ENCODE peak calls at places on chromosome 5, in nine cellular contexts. One of them, this sample, is unnamed. For H3K4me1 and H3K27me3, the result is how much of the 10 kb centered on the place peaks cover.

GRCh38 chr5:42982107-42982622 is 58.0 kb downstream of the ANXA2R start:
- DNase-seq in left ventricle myocardium inferior: no peak
- DNase-seq in body of pancreas: no peak
- DNase-seq in CD4-positive, alpha-beta memory T cell: no peak
- DNase-seq in CD4-positive, CD25-positive, alpha-beta regulatory T cell: no peak
- DNase-seq in IMR-90: no peak
- DNase-seq in HCT116: no peak
- DNase-seq in naive thymus-derived CD4-positive, alpha-beta T cell: no peak
- DNase-seq in mesenchymal stem cell: peak
- DNase-seq in this sample: no peak

GRCh38 chr5:125411163-125412050 is 665.0 kb upstream of the ZNF608 start:
- DNase-seq in left ventricle myocardium inferior: no peak
- DNase-seq in body of pancreas: peak
- DNase-seq in CD4-positive, alpha-beta memory T cell: no peak
- DNase-seq in CD4-positive, CD25-positive, alpha-beta regulatory T cell: no peak
- DNase-seq in IMR-90: peak
- DNase-seq in HCT116: no peak
- DNase-seq in naive thymus-derived CD4-positive, alpha-beta T cell: no peak
- DNase-seq in mesenchymal stem cell: peak
- DNase-seq in this sample: no peak

GRCh38 chr5:52961238-52961637 is 27.9 kb upstream of the ITGA2 start:
- DNase-seq in left ventricle myocardium inferior: no peak
- DNase-seq in body of pancreas: no peak
- DNase-seq in CD4-positive, alpha-beta memory T cell: no peak
- DNase-seq in CD4-positive, CD25-positive, alpha-beta regulatory T cell: no peak
- DNase-seq in IMR-90: no peak
- DNase-seq in HCT116: no peak
- DNase-seq in naive thymus-derived CD4-positive, alpha-beta T cell: no peak
- DNase-seq in mesenchymal stem cell: peak
- DNase-seq in this sample: no peak

GRCh38 chr5:114184006-114184405 is 177.9 kb upstream of the KCNN2 start:
- DNase-seq in left ventricle myocardium inferior: no peak
- DNase-seq in body of pancreas: no peak
- DNase-seq in CD4-positive, alpha-beta memory T cell: no peak
- DNase-seq in CD4-positive, CD25-positive, alpha-beta regulatory T cell: no peak
- DNase-seq in IMR-90: peak
- DNase-seq in HCT116: no peak
- DNase-seq in naive thymus-derived CD4-positive, alpha-beta T cell: no peak
- DNase-seq in mesenchymal stem cell: peak
- DNase-seq in this sample: no peak

GRCh38 chr5:19261879-19262278 is 726.1 kb downstream of the CDH18 start:
- DNase-seq in left ventricle myocardium inferior: no peak
- DNase-seq in body of pancreas: no peak
- DNase-seq in CD4-positive, alpha-beta memory T cell: no peak
- DNase-seq in CD4-positive, CD25-positive, alpha-beta regulatory T cell: no peak
- DNase-seq in IMR-90: no peak
- DNase-seq in HCT116: no peak
- DNase-seq in naive thymus-derived CD4-positive, alpha-beta T cell: no peak
- DNase-seq in mesenchymal stem cell: no peak
- DNase-seq in this sample: no peak

GRCh38 chr5:64229163-64229774 is 63.6 kb downstream of the RNF180 start:
- DNase-seq in left ventricle myocardium inferior: no peak
- DNase-seq in body of pancreas: no peak
- DNase-seq in CD4-positive, alpha-beta memory T cell: peak
- DNase-seq in CD4-positive, CD25-positive, alpha-beta regulatory T cell: peak
- DNase-seq in IMR-90: peak
- DNase-seq in HCT116: no peak
- DNase-seq in naive thymus-derived CD4-positive, alpha-beta T cell: peak
- DNase-seq in mesenchymal stem cell: peak
- DNase-seq in this sample: no peak

GRCh38 chr5:132190161-132190817 is 37.4 kb downstream of the P4HA2 start:
- DNase-seq in left ventricle myocardium inferior: no peak
- DNase-seq in body of pancreas: no peak
- DNase-seq in CD4-positive, alpha-beta memory T cell: peak
- DNase-seq in CD4-positive, CD25-positive, alpha-beta regulatory T cell: peak
- DNase-seq in IMR-90: peak
- DNase-seq in HCT116: peak
- DNase-seq in naive thymus-derived CD4-positive, alpha-beta T cell: peak
- DNase-seq in mesenchymal stem cell: peak
- DNase-seq in this sample: no peak

GRCh38 chr5:169218176-169218575 is 82.8 kb downstream of the SLIT3 start:
- DNase-seq in left ventricle myocardium inferior: no peak
- DNase-seq in body of pancreas: no peak
- DNase-seq in CD4-positive, alpha-beta memory T cell: no peak
- DNase-seq in CD4-positive, CD25-positive, alpha-beta regulatory T cell: no peak
- DNase-seq in IMR-90: no peak
- DNase-seq in HCT116: no peak
- DNase-seq in naive thymus-derived CD4-positive, alpha-beta T cell: no peak
- DNase-seq in mesenchymal stem cell: no peak
- DNase-seq in this sample: no peak

GRCh38 chr5:20276061-20276958 is 288.3 kb upstream of the CDH18 start:
- DNase-seq in left ventricle myocardium inferior: no peak
- DNase-seq in body of pancreas: no peak
- DNase-seq in CD4-positive, alpha-beta memory T cell: no peak
- DNase-seq in CD4-positive, CD25-positive, alpha-beta regulatory T cell: no peak
- DNase-seq in IMR-90: peak
- DNase-seq in HCT116: no peak
- DNase-seq in naive thymus-derived CD4-positive, alpha-beta T cell: no peak
- DNase-seq in mesenchymal stem cell: peak
- DNase-seq in this sample: no peak

GRCh38 chr5:116546743-116547124 is 27.9 kb downstream of the SEMA6A start:
- DNase-seq in left ventricle myocardium inferior: no peak
- DNase-seq in body of pancreas: no peak
- DNase-seq in CD4-positive, alpha-beta memory T cell: no peak
- DNase-seq in CD4-positive, CD25-positive, alpha-beta regulatory T cell: no peak
- DNase-seq in IMR-90: no peak
- DNase-seq in HCT116: no peak
- DNase-seq in naive thymus-derived CD4-positive, alpha-beta T cell: no peak
- DNase-seq in mesenchymal stem cell: no peak
- DNase-seq in this sample: no peak

GRCh38 chr5:140220032-140220697 is 45.2 kb downstream of the CYSTM1 start:
- DNase-seq in left ventricle myocardium inferior: no peak
- DNase-seq in body of pancreas: no peak
- DNase-seq in CD4-positive, alpha-beta memory T cell: no peak
- DNase-seq in CD4-positive, CD25-positive, alpha-beta regulatory T cell: no peak
- DNase-seq in IMR-90: peak
- DNase-seq in HCT116: no peak
- DNase-seq in naive thymus-derived CD4-positive, alpha-beta T cell: no peak
- DNase-seq in mesenchymal stem cell: peak
- DNase-seq in this sample: no peak

GRCh38 chr5:137034764-137035479 is 464.2 kb downstream of the SPOCK1 start:
- DNase-seq in left ventricle myocardium inferior: no peak
- DNase-seq in body of pancreas: no peak
- DNase-seq in CD4-positive, alpha-beta memory T cell: no peak
- DNase-seq in CD4-positive, CD25-positive, alpha-beta regulatory T cell: no peak
- DNase-seq in IMR-90: no peak
- DNase-seq in HCT116: no peak
- DNase-seq in naive thymus-derived CD4-positive, alpha-beta T cell: no peak
- DNase-seq in mesenchymal stem cell: no peak
- DNase-seq in this sample: no peak

GRCh38 chr5:106865279-106865678 is 805.5 kb downstream of the EFNA5 start:
- DNase-seq in left ventricle myocardium inferior: no peak
- DNase-seq in body of pancreas: no peak
- DNase-seq in CD4-positive, alpha-beta memory T cell: no peak
- DNase-seq in CD4-positive, CD25-positive, alpha-beta regulatory T cell: no peak
- DNase-seq in IMR-90: no peak
- DNase-seq in HCT116: no peak
- DNase-seq in naive thymus-derived CD4-positive, alpha-beta T cell: no peak
- DNase-seq in mesenchymal stem cell: no peak
- DNase-seq in this sample: no peak

GRCh38 chr5:55908804-55909203 is 57.6 kb downstream of the IL31RA start:
- DNase-seq in left ventricle myocardium inferior: no peak
- DNase-seq in body of pancreas: no peak
- DNase-seq in CD4-positive, alpha-beta memory T cell: no peak
- DNase-seq in CD4-positive, CD25-positive, alpha-beta regulatory T cell: no peak
- DNase-seq in IMR-90: no peak
- DNase-seq in HCT116: no peak
- DNase-seq in naive thymus-derived CD4-positive, alpha-beta T cell: no peak
- DNase-seq in mesenchymal stem cell: no peak
- DNase-seq in this sample: no peak

GRCh38 chr5:138489705-138490104 is 24.4 kb downstream of the EGR1 start:
- DNase-seq in left ventricle myocardium inferior: no peak
- DNase-seq in body of pancreas: no peak
- DNase-seq in CD4-positive, alpha-beta memory T cell: no peak
- DNase-seq in CD4-positive, CD25-positive, alpha-beta regulatory T cell: no peak
- DNase-seq in IMR-90: no peak
- DNase-seq in HCT116: no peak
- DNase-seq in naive thymus-derived CD4-positive, alpha-beta T cell: no peak
- DNase-seq in mesenchymal stem cell: no peak
- DNase-seq in this sample: no peak

GRCh38 chr5:138490648-138491283 is 25.5 kb downstream of the EGR1 start:
- DNase-seq in left ventricle myocardium inferior: no peak
- DNase-seq in body of pancreas: no peak
- DNase-seq in CD4-positive, alpha-beta memory T cell: no peak
- DNase-seq in CD4-positive, CD25-positive, alpha-beta regulatory T cell: no peak
- DNase-seq in IMR-90: no peak
- DNase-seq in HCT116: no peak
- DNase-seq in naive thymus-derived CD4-positive, alpha-beta T cell: no peak
- DNase-seq in mesenchymal stem cell: no peak
- DNase-seq in this sample: no peak

GRCh38 chr5:138491669-138492551 is 26.6 kb downstream of the EGR1 start:
- DNase-seq in left ventricle myocardium inferior: peak
- DNase-seq in body of pancreas: peak
- DNase-seq in CD4-positive, alpha-beta memory T cell: peak
- DNase-seq in CD4-positive, CD25-positive, alpha-beta regulatory T cell: peak
- DNase-seq in IMR-90: peak
- DNase-seq in HCT116: peak
- DNase-seq in naive thymus-derived CD4-positive, alpha-beta T cell: peak
- DNase-seq in mesenchymal stem cell: peak
- DNase-seq in this sample: peak

GRCh38 chr5:138492552-138493045 is 27.3 kb downstream of the EGR1 start:
- DNase-seq in left ventricle myocardium inferior: no peak
- DNase-seq in body of pancreas: no peak
- DNase-seq in CD4-positive, alpha-beta memory T cell: no peak
- DNase-seq in CD4-positive, CD25-positive, alpha-beta regulatory T cell: no peak
- DNase-seq in IMR-90: no peak
- DNase-seq in HCT116: no peak
- DNase-seq in naive thymus-derived CD4-positive, alpha-beta T cell: no peak
- DNase-seq in mesenchymal stem cell: no peak
- DNase-seq in this sample: no peak

GRCh38 chr5:138491284-138491648 is 26.0 kb downstream of the EGR1 start:
- DNase-seq in left ventricle myocardium inferior: no peak
- DNase-seq in body of pancreas: no peak
- DNase-seq in CD4-positive, alpha-beta memory T cell: no peak
- DNase-seq in CD4-positive, CD25-positive, alpha-beta regulatory T cell: no peak
- DNase-seq in IMR-90: no peak
- DNase-seq in HCT116: no peak
- DNase-seq in naive thymus-derived CD4-positive, alpha-beta T cell: no peak
- DNase-seq in mesenchymal stem cell: no peak
- DNase-seq in this sample: no peak
- H3K4me1 ChIP-seq in left ventricle myocardium inferior: under half
- H3K4me1 ChIP-seq in body of pancreas: under half
- H3K4me1 ChIP-seq in CD4-positive, alpha-beta memory T cell: under half
- H3K4me1 ChIP-seq in CD4-positive, CD25-positive, alpha-beta regulatory T cell: under half
- H3K4me1 ChIP-seq in IMR-90: under half
- H3K4me1 ChIP-seq in HCT116: under half
- H3K4me1 ChIP-seq in naive thymus-derived CD4-positive, alpha-beta T cell: under half
- H3K4me1 ChIP-seq in mesenchymal stem cell: under half
- H3K4me1 ChIP-seq in this sample: under half

GRCh38 chr5:174726916-174727793 is 2.8 kb downstream of the MSX2 start:
- DNase-seq in left ventricle myocardium inferior: no peak
- DNase-seq in body of pancreas: no peak
- DNase-seq in CD4-positive, alpha-beta memory T cell: no peak
- DNase-seq in CD4-positive, CD25-positive, alpha-beta regulatory T cell: no peak
- DNase-seq in IMR-90: no peak
- DNase-seq in HCT116: no peak
- DNase-seq in naive thymus-derived CD4-positive, alpha-beta T cell: no peak
- DNase-seq in mesenchymal stem cell: no peak
- DNase-seq in this sample: no peak
- H3K4me3 ChIP-seq in left ventricle myocardium inferior: no peak
- H3K4me3 ChIP-seq in body of pancreas: no peak
- H3K4me3 ChIP-seq in CD4-positive, alpha-beta memory T cell: no peak
- H3K4me3 ChIP-seq in CD4-positive, CD25-positive, alpha-beta regulatory T cell: no peak
- H3K4me3 ChIP-seq in IMR-90: no peak
- H3K4me3 ChIP-seq in HCT116: no peak
- H3K4me3 ChIP-seq in naive thymus-derived CD4-positive, alpha-beta T cell: no peak
- H3K4me3 ChIP-seq in mesenchymal stem cell: no peak
- H3K4me3 ChIP-seq in this sample: no peak

GRCh38 chr5:3220638-3221288 is 374.9 kb upstream of the IRX1 start:
- DNase-seq in left ventricle myocardium inferior: no peak
- DNase-seq in body of pancreas: no peak
- DNase-seq in CD4-positive, alpha-beta memory T cell: no peak
- DNase-seq in CD4-positive, CD25-positive, alpha-beta regulatory T cell: no peak
- DNase-seq in IMR-90: no peak
- DNase-seq in HCT116: no peak
- DNase-seq in naive thymus-derived CD4-positive, alpha-beta T cell: no peak
- DNase-seq in mesenchymal stem cell: no peak
- DNase-seq in this sample: no peak
- H3K27me3 ChIP-seq in left ventricle myocardium inferior: under half
- H3K27me3 ChIP-seq in body of pancreas: under half
- H3K27me3 ChIP-seq in CD4-positive, alpha-beta memory T cell: under half
- H3K27me3 ChIP-seq in CD4-positive, CD25-positive, alpha-beta regulatory T cell: under half
- H3K27me3 ChIP-seq in IMR-90: under half
- H3K27me3 ChIP-seq in HCT116: under half
- H3K27me3 ChIP-seq in naive thymus-derived CD4-positive, alpha-beta T cell: under half
- H3K27me3 ChIP-seq in mesenchymal stem cell: under half
- H3K27me3 ChIP-seq in this sample: under half

DNA sequence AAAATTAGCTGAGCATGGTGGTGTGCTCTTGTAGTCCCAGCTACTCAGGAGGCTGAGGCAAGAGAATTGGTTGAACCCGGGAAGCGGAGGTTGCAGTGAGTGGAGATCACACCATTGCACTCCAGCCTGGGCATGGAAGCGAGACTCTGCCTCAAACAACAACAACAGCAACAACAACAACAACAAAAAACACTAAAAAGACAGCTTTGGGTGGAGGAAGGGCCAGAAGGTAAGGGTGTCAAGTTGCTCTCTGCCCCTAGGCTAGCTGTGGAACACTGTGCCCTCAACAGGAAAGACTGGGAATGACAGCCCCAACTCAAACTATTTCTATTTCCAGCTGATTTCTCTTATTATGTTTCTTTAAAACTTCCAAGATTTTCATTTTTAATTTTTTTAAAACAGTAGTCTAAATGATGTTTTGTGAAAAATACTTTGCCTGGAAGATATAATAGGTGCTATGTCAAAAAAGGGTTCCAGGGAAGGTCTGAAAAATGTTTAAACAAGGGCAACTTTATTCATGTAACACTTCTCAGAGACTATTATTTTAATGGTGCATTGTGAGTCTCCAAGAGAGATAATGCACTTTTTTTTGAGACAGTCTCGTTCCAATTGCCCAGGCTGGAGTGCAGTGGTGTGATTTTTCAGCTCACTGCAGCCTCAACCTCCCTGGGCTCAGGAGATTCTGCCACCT is 29.9 kb downstream of the CLINT1 start:
- DNase-seq in left ventricle myocardium inferior: no peak
- DNase-seq in body of pancreas: no peak
- DNase-seq in CD4-positive, alpha-beta memory T cell: no peak
- DNase-seq in CD4-positive, CD25-positive, alpha-beta regulatory T cell: peak
- DNase-seq in IMR-90: no peak
- DNase-seq in HCT116: no peak
- DNase-seq in naive thymus-derived CD4-positive, alpha-beta T cell: no peak
- DNase-seq in mesenchymal stem cell: no peak
- DNase-seq in this sample: no peak
- H3K4me1 ChIP-seq in left ventricle myocardium inferior: half or more
- H3K4me1 ChIP-seq in body of pancreas: under half
- H3K4me1 ChIP-seq in CD4-positive, alpha-beta memory T cell: under half
- H3K4me1 ChIP-seq in CD4-positive, CD25-positive, alpha-beta regulatory T cell: under half
- H3K4me1 ChIP-seq in IMR-90: under half
- H3K4me1 ChIP-seq in HCT116: under half
- H3K4me1 ChIP-seq in naive thymus-derived CD4-positive, alpha-beta T cell: under half
- H3K4me1 ChIP-seq in mesenchymal stem cell: under half
- H3K4me1 ChIP-seq in this sample: under half

GRCh38 chr5:160286947-160287346 is 25.4 kb downstream of the CCNJL start:
- DNase-seq in left ventricle myocardium inferior: no peak
- DNase-seq in body of pancreas: no peak
- DNase-seq in CD4-positive, alpha-beta memory T cell: no peak
- DNase-seq in CD4-positive, CD25-positive, alpha-beta regulatory T cell: no peak
- DNase-seq in IMR-90: no peak
- DNase-seq in HCT116: no peak
- DNase-seq in naive thymus-derived CD4-positive, alpha-beta T cell: no peak
- DNase-seq in mesenchymal stem cell: no peak
- DNase-seq in this sample: no peak
- H3K4me3 ChIP-seq in left ventricle myocardium inferior: no peak
- H3K4me3 ChIP-seq in body of pancreas: no peak
- H3K4me3 ChIP-seq in CD4-positive, alpha-beta memory T cell: no peak
- H3K4me3 ChIP-seq in CD4-positive, CD25-positive, alpha-beta regulatory T cell: no peak
- H3K4me3 ChIP-seq in IMR-90: no peak
- H3K4me3 ChIP-seq in HCT116: no peak
- H3K4me3 ChIP-seq in naive thymus-derived CD4-positive, alpha-beta T cell: no peak
- H3K4me3 ChIP-seq in mesenchymal stem cell: no peak
- H3K4me3 ChIP-seq in this sample: no peak